ENCODE peak calls at places on chromosomes 2 and 18, in five cellular contexts. U is endodermal cell, H is natural killer cell, Z is endothelial cell, Y is left ventricle myocardium inferior. X is an unnamed sample.

GRCh38 chr18:63775166-63775730 is at the start of gene SERPINB7:
- DNase-seq in U (no peak), H (no peak), Z (no peak), Y (no peak), X (no peak)

GRCh38 chr2:729363-729762 is 52.2 kb upstream of the TMEM18 start:
- DNase-seq in U (no peak), H (no peak), Z (no peak), Y (no peak), X (no peak)

GRCh38 chr2:47334356-47335136 is 68.4 kb upstream of the MSH2 start:
- DNase-seq in U (peak), H (no peak), Z (peak), Y (no peak), X (no peak)

GRCh38 chr2:10412380-10412779 is 35.7 kb downstream of the ODC1 start:
- DNase-seq in U (peak), H (no peak), Z (peak), Y (no peak), X (no peak)

GRCh38 chr2:234032301-234032856 is 18.1 kb upstream of the SPP2 start:
- DNase-seq in U (no peak), H (no peak), Z (no peak), Y (no peak), X (no peak)

GRCh38 chr2:231323316-231323715 is 72.2 kb upstream of the B3GNT7 start:
- DNase-seq in U (peak), H (no peak), Z (no peak), Y (no peak), X (no peak)

GRCh38 chr18:37712776-37713175 is 147.2 kb upstream of the CELF4 start:
- DNase-seq in U (no peak), H (no peak), Z (no peak), Y (no peak), X (no peak)

GRCh38 chr2:58182527-58182926 is 58.6 kb downstream of the FANCL start:
- DNase-seq in U (no peak), H (no peak), Z (no peak), Y (no peak), X (no peak)

GRCh38 chr2:186783254-186783653 is 65.7 kb downstream of the ZSWIM2 start:
- DNase-seq in U (no peak), H (no peak), Z (no peak), Y (no peak), X (no peak)

GRCh38 chr2:216344958-216345315 is 27.3 kb downstream of the MARCHF4 start:
- DNase-seq in U (no peak), H (no peak), Z (no peak), Y (no peak), X (no peak)

GRCh38 chr2:209495855-209496585 is 72.2 kb downstream of the MAP2 start:
- DNase-seq in U (no peak), H (no peak), Z (no peak), Y (no peak), X (no peak)

GRCh38 chr18:23970161-23971153 is 44.1 kb upstream of the TTC39C start:
- DNase-seq in U (no peak), H (no peak), Z (no peak), Y (no peak), X (no peak)

GRCh38 chr2:203476881-203477280 is 58.2 kb downstream of the RAPH1 start:
- DNase-seq in U (no peak), H (no peak), Z (no peak), Y (no peak), X (no peak)

GRCh38 chr2:240302933-240303332 is 132.5 kb upstream of the GPC1 start:
- DNase-seq in U (no peak), H (no peak), Z (no peak), Y (no peak), X (no peak)

GRCh38 chr2:179701524-179702110 is 159.8 kb downstream of the ZNF385B start:
- DNase-seq in U (no peak), H (no peak), Z (no peak), Y (no peak), X (no peak)

GRCh38 chr18:27847412-27847811 is 329.5 kb downstream of the CDH2 start:
- DNase-seq in U (no peak), H (no peak), Z (no peak), Y (no peak), X (no peak)

GRCh38 chr18:11322006-11322405 is 172.6 kb upstream of the PIEZO2 start:
- DNase-seq in U (no peak), H (no peak), Z (no peak), Y (no peak), X (no peak)

GRCh38 chr2:186042207-186043028 is 303.8 kb downstream of the FSIP2 start:
- DNase-seq in U (no peak), H (no peak), Z (no peak), Y (no peak), X (no peak)

GRCh38 chr2:9217838-9218770 is 11.5 kb downstream of the ASAP2 start:
- DNase-seq in U (peak), H (no peak), Z (no peak), Y (no peak), X (peak)

GRCh38 chr2:85437488-85438290 is 19.2 kb downstream of the SH2D6 start:
- DNase-seq in U (peak), H (peak), Z (peak), Y (peak), X (no peak)

GRCh38 chr2:221606369-221606768 is 34.3 kb upstream of the EPHA4 start:
- DNase-seq in U (no peak), H (no peak), Z (no peak), Y (no peak), X (no peak)

GRCh38 chr2:147006724-147007123 is 838.1 kb upstream of the ACVR2A start:
- DNase-seq in U (no peak), H (no peak), Z (no peak), Y (no peak), X (no peak)

GRCh38 chr2:178882666-178883440 is 75.6 kb upstream of the TTN start:
- DNase-seq in U (no peak), H (no peak), Z (no peak), Y (no peak), X (no peak)

GRCh38 chr2:128832946-128833560 is 514.4 kb upstream of the HS6ST1 start:
- DNase-seq in U (no peak), H (no peak), Z (no peak), Y (no peak), X (no peak)

GRCh38 chr2:28408764-28409599 is 16.3 kb downstream of the FOSL2 start:
- DNase-seq in U (no peak), H (peak), Z (no peak), Y (no peak), X (no peak)

GRCh38 chr2:36408198-36408703 is 52.7 kb downstream of the CRIM1 start:
- DNase-seq in U (peak), H (no peak), Z (peak), Y (peak), X (no peak)

GRCh38 chr2:172162739-172163336 is 60.1 kb upstream of the DLX2 start:
- DNase-seq in U (no peak), H (no peak), Z (no peak), Y (no peak), X (no peak)

GRCh38 chr2:39673018-39673417 is 7.3 kb downstream of the TMEM178A start:
- DNase-seq in U (no peak), H (no peak), Z (no peak), Y (no peak), X (no peak)

GRCh38 chr18:23114911-23115310 is 20.4 kb upstream of the CABLES1 start:
- DNase-seq in U (no peak), H (no peak), Z (no peak), Y (no peak), X (no peak)

GRCh38 chr2:185127412-185127811 is 529.1 kb downstream of the ZNF804A start:
- DNase-seq in U (no peak), H (no peak), Z (no peak), Y (no peak), X (no peak)

GRCh38 chr2:238927746-238928519 is 80.0 kb downstream of the TWIST2 start:
- DNase-seq in U (peak), H (no peak), Z (no peak), Y (no peak), X (peak)

GRCh38 chr2:47189635-47190034 is 34.5 kb upstream of the STPG4 start:
- DNase-seq in U (no peak), H (no peak), Z (no peak), Y (no peak), X (no peak)

GRCh38 chr2:124678043-124678442 is 653.0 kb downstream of the CNTNAP5 start:
- DNase-seq in U (no peak), H (no peak), Z (no peak), Y (no peak), X (no peak)

DNA sequence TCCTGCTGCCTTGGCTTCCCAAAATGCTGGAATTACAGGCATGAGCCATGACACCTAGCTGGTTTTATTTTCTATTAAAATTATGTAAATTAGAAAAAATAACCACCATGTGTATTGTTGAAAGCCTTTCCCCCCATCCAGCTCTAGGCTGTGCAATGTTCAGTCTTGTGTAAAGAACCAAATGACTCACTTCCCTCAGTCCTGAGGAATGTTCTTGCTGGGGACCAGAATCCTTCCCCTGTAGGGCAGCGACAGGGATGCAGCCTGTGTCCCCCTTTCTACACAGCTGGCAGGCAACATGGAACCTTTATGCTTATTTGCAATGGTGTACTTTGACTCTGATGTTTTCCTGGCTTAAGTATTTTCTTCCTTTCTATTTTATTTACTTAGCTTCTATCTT is 29.4 kb downstream of the AOX1 start:
- DNase-seq in U (no peak), H (no peak), Z (no peak), Y (no peak), X (no peak)
- TF ChIP-seq CTCF in U (peak), H (no peak), Z (no peak), Y (no peak), X (no peak)

GRCh38 chr2:182733572-182733971 is 17.5 kb downstream of the DNAJC10 start:
- DNase-seq in U (no peak), H (no peak), Z (no peak), Y (no peak), X (no peak)
- TF ChIP-seq CTCF in U (no peak), H (no peak), Z (no peak), Y (no peak), X (no peak)

GRCh38 chr2:127389778-127390435 is 2.1 kb upstream of the MAP3K2 start:
- DNase-seq in U (peak), H (no peak), Z (no peak), Y (no peak), X (no peak)

GRCh38 chr2:127388423-127389164 is 819 bp upstream of the MAP3K2 start:
- DNase-seq in U (peak), H (no peak), Z (no peak), Y (no peak), X (no peak)

GRCh38 chr2:127386246-127386645 is 1.5 kb downstream of the MAP3K2 start:
- DNase-seq in U (no peak), H (no peak), Z (no peak), Y (no peak), X (no peak)

GRCh38 chr2:127386764-127387654 is 766 bp downstream of the MAP3K2 start:
- DNase-seq in U (peak), H (peak), Z (peak), Y (peak), X (peak)

DNA sequence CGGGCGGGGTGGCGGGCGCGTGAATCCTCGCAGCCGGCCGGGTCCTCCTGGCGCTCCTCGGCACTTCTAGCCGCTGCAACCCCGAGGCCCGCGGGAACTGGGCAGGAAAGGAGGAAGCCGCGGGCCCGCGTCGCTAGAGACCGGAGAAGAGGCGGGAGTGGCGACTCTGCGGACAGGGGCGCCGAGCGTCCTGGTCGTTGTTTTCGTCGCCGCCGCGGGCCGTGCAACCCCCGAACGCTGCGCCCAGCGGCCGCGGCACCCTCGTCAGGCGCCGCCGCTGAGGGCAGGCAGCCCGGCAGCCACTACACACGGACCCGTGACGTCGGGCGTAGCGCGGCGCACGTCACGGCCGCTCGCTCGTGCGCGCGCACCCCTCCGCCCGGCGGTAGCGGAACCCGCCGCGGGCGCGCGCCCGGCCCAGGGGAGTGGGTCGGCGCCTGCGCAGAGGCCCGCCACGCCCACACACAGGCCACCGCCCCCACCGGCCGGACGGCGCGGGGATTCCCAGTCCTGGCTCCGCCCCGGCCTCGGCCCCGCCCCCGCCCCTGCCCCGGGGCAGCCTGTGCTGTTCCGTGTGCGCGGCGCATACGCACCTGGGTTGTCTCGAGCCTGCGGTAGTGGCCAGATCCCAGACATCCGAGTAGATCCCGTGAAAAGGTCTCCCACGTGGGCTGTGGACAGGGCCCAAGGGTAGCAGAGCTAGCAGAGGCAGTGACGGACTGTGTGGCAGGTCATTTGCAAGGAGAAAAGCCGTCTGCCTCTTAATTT is at the start of gene MAP3K2:
- DNase-seq in U (peak), H (peak), Z (peak), Y (peak), X (peak)
- TF ChIP-seq CTCF in U (no peak), H (no peak), Z (no peak), Y (no peak), X (peak)

DNA sequence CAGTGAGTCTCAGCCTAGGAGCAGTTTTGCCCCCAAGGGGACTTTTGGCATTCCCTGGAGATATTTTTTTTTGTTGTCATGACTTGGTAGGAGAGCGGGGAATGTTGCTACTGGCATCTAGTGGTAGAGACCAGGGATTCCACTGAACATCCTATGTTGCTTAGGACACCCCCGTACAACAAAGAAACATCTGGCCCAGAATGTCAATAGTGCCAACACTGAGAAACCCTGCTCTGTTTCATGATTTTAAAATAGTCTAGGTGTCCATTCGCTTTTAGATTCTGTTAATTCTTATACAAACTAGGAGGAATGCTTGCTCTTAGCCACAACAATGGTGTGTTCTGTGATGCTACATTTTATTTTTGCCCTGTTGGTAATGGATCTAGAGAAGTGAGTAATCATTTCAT is 225.8 kb upstream of the SIX3 start:
- DNase-seq in U (peak), H (no peak), Z (peak), Y (no peak), X (no peak)
- TF ChIP-seq CTCF in U (peak), H (no peak), Z (no peak), Y (peak), X (peak)

GRCh38 chr2:17583646-17584045 is 43.1 kb downstream of the VSNL1 start:
- DNase-seq in U (no peak), H (no peak), Z (no peak), Y (no peak), X (no peak)
- TF ChIP-seq CTCF in U (no peak), H (no peak), Z (no peak), Y (no peak), X (no peak)

DNA sequence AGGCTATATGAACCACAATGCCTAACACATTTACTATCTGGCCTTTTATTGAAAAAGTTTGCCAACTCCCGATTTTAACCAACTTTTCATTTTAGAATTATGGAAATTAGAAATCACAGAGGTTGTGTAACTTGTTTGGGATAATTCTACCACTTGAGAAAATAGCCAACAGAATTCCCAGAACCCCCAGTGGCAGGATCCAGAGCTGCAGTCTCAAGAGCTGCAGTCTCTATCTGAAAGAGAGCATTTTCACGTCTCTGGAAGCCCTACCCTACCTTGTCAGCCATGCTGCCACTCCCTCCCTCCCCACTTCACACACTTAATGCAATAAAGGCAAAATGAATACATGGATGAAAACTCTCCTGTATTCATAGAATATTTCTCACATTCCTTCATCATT is 23.4 kb upstream of the TSPYL6 start:
- DNase-seq in U (peak), H (no peak), Z (no peak), Y (no peak), X (no peak)
- TF ChIP-seq CTCF in U (peak), H (no peak), Z (peak), Y (peak), X (peak)

GRCh38 chr2:201665420-201666158 is 22.3 kb upstream of the TMEM237 start:
- DNase-seq in U (no peak), H (no peak), Z (no peak), Y (no peak), X (no peak)
- TF ChIP-seq CTCF in U (no peak), H (no peak), Z (no peak), Y (peak), X (peak)

X was measured in type B pancreatic cell.